ENCODE peak calls at places on chromosomes 4 and X, in four cellular contexts. M, C, L and F are unnamed samples.

GRCh38 chr4:94545296-94545695 is 93.6 kb downstream of the PDLIM5 start:
- DNase-seq in L (no peak), C (no peak), M (no peak), F (peak; percentile 71)

GRCh38 chr4:26860922-26861433 is 337 bp downstream of the STIM2 start:
- DNase-seq in L (no peak), M (peak; percentile 73), C (no peak), F (peak; percentile 10)

GRCh38 chrX:37712458-37712857 is 26.9 kb downstream of the XK start:
- DNase-seq in L (no peak), C (no peak), M (no peak), F (no peak)

GRCh38 chr4:100462206-100462605 is 55.6 kb downstream of the EMCN start:
- DNase-seq in L (no peak), C (no peak), M (no peak), F (no peak)

GRCh38 chr4:40887690-40888089 is 137.9 kb downstream of the NSUN7 start:
- DNase-seq in L (no peak), C (no peak), M (no peak), F (no peak)

GRCh38 chr4:82519072-82519471 is 42.7 kb downstream of the TMEM150C start:
- DNase-seq in M (no peak), C (no peak), L (no peak), F (no peak)

GRCh38 chr4:24164054-24164453 is 274.2 kb upstream of the PPARGC1A start:
- DNase-seq in L (no peak), C (no peak), M (no peak), F (no peak)

GRCh38 chrX:20285513-20285912 is 18.8 kb upstream of the RPS6KA3 start:
- DNase-seq in C (no peak), L (no peak), M (no peak), F (no peak)

GRCh38 chr4:92969650-92970370 is 666.0 kb downstream of the GRID2 start:
- DNase-seq in C (no peak), L (no peak), M (no peak), F (peak; percentile 89)

GRCh38 chrX:28015993-28016392 is 34.7 kb upstream of the DCAF8L1 start:
- DNase-seq in M (no peak), C (no peak), L (no peak), F (no peak)

GRCh38 chrX:10157545-10157944 is 770 bp downstream of the CLCN4 start:
- DNase-seq in M (no peak), C (no peak), L (no peak), F (no peak)

GRCh38 chrX:124594017-124594651 is 247.8 kb downstream of the SH2D1A start:
- DNase-seq in C (peak; percentile 1), L (no peak), M (no peak), F (no peak)

GRCh38 chr4:3852751-3853150 is 86.6 kb downstream of the ADRA2C start:
- DNase-seq in L (no peak), C (no peak), M (no peak), F (no peak)

GRCh38 chr4:113325876-113326615 is 276.6 kb downstream of the ANK2 start:
- DNase-seq in C (no peak), L (no peak), M (no peak), F (no peak)

GRCh38 chr4:113330200-113330599 is 280.7 kb downstream of the ANK2 start:
- DNase-seq in C (no peak), L (no peak), M (no peak), F (no peak)

GRCh38 chr4:113327513-113327912 is 278.1 kb downstream of the ANK2 start:
- DNase-seq in C (no peak), M (no peak), L (no peak), F (no peak)

GRCh38 chr4:113331811-113332210 is 282.4 kb downstream of the ANK2 start:
- DNase-seq in C (no peak), L (no peak), M (no peak), F (no peak)

GRCh38 chr4:113328514-113328913 is 279.1 kb downstream of the ANK2 start:
- DNase-seq in M (peak; percentile 65), L (no peak), C (peak; percentile 27), F (peak; percentile 15)
- TF ChIP-seq CBX5 in M (no peak), L (no peak), C (no peak), F (no peak)

DNA sequence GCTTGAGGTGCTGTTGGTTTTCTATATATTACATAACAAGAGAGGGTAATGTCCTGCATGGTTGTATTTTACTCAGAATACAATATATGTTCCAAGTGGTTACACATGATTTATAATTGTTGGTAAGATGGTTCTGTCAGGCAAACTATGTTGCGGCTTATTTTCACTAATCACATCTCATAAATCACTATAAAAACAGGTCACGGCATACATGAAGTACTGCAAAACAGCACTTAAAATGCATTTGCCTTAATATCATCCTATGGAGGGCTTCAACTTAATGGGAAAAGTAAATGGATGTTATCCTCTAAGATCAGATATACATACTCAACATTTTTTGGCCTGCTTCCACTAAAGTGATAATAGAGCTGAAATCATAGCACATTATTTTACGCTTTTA is 246.0 kb upstream of the ARSJ start:
- DNase-seq in M (no peak), C (no peak), L (no peak), F (no peak)
- TF ChIP-seq CBX5 in M (no peak), C (no peak), L (no peak), F (no peak)

GRCh38 chr4:153464068-153464467 is 2.1 kb upstream of the TMEM131L start:
- DNase-seq in L (no peak), M (no peak), C (peak; percentile 90), F (no peak)
- TF ChIP-seq CBX5 in L (no peak), M (no peak), C (no peak), F (no peak)

DNA sequence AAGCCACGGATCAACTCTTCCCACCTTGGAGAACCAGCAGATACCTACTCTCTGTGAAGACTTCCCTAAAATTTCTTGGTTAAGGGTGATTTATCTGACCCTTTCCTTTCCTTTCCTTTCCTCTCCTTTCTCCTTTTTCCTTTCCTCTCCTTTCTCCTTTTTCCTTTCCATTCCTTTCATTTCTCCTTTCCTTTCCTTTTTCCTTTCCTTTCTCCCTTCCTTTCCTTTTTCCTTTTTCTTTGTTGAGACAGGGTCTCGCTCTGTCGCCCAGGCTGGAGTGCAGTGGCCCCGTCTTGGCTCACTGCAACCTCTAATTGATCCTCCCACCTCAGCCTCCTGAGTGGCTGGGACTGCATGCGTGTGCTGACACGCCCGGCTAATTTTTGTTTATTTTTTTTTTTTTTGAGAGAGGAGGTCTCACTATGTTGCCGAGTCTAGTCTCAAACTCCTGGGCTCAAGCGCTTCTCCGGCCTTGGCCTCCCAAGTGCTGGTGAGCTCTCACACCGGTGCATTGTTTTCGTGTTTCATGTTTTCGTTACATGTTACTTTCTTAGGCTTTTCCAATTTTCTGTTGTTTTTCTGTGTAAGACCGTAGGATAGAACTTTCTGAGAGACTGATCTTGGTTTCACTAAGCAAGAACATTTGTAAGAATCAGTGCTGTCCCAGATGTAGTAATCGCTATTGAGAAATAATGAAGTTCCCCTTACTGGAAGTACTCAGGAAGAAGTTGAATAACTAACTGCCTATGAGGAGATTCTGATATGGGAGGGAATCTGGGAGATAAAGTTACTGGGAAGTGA is 2.0 kb downstream of the TMEM165 start:
- DNase-seq in L (no peak), M (no peak), C (peak; percentile 44), F (no peak)
- TF ChIP-seq CBX5 in L (no peak), M (no peak), C (no peak), F (no peak)

DNA sequence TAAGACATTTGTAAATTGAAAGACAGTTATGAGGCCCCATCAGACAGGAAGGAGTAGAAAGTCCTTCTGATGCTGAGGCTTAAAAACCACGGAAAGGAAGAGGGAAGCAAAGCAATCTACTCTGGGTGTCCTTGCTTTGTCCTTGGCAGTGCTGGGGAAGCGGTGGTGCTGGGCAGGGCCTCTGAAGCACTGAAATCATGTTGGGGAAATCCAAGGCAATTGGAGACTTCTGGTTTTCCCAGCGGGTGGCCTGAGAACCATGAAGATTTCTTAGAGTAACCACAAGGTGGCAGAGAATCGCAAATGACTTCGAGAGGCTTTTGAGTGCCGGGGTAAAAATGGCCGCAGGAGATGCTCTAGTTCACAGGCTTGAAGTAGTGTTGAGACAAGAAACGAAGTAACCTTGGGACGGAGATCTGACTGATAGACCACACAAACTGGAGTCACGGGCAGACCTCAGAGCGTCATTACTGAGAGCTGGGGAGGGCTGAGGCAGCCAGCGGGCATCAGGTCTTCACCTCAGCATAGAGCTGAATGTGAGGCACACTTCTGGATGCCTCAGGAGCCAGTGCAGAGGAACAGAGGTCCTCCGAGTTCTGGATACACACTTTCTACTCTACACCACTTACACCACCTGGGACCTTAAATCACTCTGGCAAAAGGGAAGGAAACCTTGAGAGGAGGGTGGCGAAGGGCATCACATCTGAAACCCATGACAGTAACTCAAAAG is 130.7 kb upstream of the GPRIN3 start:
- DNase-seq in C (peak; percentile 50), L (peak; percentile 9), M (peak; percentile 78), F (peak; percentile 23)
- TF ChIP-seq CBX5 in C (no peak), L (no peak), M (no peak), F (no peak)

DNA sequence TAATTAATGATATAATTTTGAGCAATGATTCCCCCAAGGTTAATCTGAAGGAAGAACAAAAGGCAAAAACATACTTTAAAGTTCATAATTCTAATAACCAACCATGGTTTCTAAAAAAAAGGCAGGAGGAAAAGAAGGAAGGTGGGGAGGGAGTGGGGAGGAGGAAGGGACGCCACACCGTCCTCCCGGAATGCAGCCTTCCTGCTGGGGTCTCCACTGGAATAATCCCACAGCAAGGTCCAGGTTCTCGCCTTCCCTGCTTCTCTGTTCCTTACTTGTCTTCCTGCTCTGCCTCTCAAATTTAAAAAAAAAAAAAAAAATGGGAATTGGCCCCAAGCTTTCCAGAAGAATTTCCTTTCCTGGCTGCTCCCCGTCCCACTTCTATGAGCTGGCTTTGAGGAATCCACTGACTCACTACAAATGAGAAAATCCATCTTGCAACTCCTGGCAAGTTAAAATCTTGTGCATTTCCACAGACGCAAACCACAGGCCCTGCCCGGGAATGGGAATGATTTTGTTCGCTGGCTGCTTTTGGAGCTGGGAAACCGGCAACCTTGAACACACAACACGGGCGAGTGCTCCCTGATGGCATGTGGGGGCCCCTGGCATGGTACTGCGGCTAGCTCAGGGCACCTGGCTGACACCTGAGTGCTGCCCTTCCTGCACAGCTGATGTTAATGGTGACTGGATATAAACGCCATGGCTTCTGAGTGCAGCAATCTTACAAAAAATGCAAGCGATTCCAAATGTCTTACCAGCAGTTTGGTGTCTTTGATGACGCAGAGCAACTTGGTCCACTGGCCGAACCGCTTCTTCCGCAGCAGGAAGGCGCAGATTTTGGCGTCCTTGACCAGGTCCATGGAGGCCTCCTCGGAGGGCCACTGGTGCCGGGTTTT is 97.0 kb downstream of the AFAP1 start:
- DNase-seq in C (no peak), M (no peak), L (no peak), F (no peak)
- TF ChIP-seq CBX5 in C (no peak), M (no peak), L (no peak), F (no peak)

GRCh38 chr4:122003335-122003734 is 51.5 kb upstream of the TRPC3 start:
- DNase-seq in M (peak; percentile 67), L (peak; percentile 11), C (peak; percentile 81), F (peak; percentile 64)
- TF ChIP-seq CBX5 in M (no peak), L (no peak), C (no peak), F (no peak)

GRCh38 chr4:107838138-107838618 is 13.4 kb downstream of the SGMS2 start:
- DNase-seq in M (no peak), C (no peak), L (no peak), F (no peak)

GRCh38 chr4:107845721-107846120 is 21.0 kb downstream of the SGMS2 start:
- DNase-seq in C (no peak), M (no peak), L (no peak), F (no peak)

GRCh38 chr4:107838763-107839162 is 14.0 kb downstream of the SGMS2 start:
- DNase-seq in M (no peak), L (no peak), C (no peak), F (no peak)

GRCh38 chr4:107839166-107839565 is 14.4 kb downstream of the SGMS2 start:
- DNase-seq in L (no peak), C (no peak), M (no peak), F (no peak)

GRCh38 chr4:107843394-107843793 is 18.7 kb downstream of the SGMS2 start:
- DNase-seq in L (no peak), C (no peak), M (no peak), F (peak; percentile 37)
- TF ChIP-seq CBX5 in L (no peak), C (no peak), M (no peak), F (no peak)

GRCh38 chr4:120923201-120923522 is 636 bp upstream of the PRDM5 start:
- DNase-seq in L (no peak), C (no peak), M (no peak), F (no peak)
- TF ChIP-seq CBX5 in L (no peak), C (no peak), M (no peak), F (no peak)